ENCODE peak calls at places on chromosomes 4 and X, in four cellular contexts. W is HCT116, R is K562, P is HepG2. S is an unnamed sample.

GRCh38 chr4:153233761-153234371 is 29.6 kb downstream of the TRIM2 start:
- DNase-seq in R (no peak), P (no peak), W (peak; percentile 78), S (no peak)

GRCh38 chr4:95728145-95728544 is 111.7 kb upstream of the PDHA2 start:
- DNase-seq in R (no peak), W (no peak), P (no peak), S (no peak)

GRCh38 chr4:159240690-159241089 is 137.8 kb downstream of the RAPGEF2 start:
- DNase-seq in W (no peak), P (no peak), R (no peak), S (no peak)

GRCh38 chr4:146308951-146309350 is 94.6 kb downstream of the REELD1 start:
- DNase-seq in P (no peak), W (no peak), R (no peak), S (no peak)

GRCh38 chr4:6608758-6609414 is 31.6 kb upstream of the MRFAP1 start:
- DNase-seq in P (no peak), W (no peak), R (no peak), S (no peak)

GRCh38 chr4:82381235-82381634 is 7.4 kb upstream of the HNRNPD start:
- DNase-seq in W (no peak), P (no peak), R (no peak), S (no peak)

GRCh38 chr4:24260922-24261581 is 323.3 kb downstream of the DHX15 start:
- DNase-seq in P (no peak), R (no peak), W (no peak), S (no peak)

GRCh38 chrX:40099046-40099968 is 1.5 kb upstream of the BCOR start:
- DNase-seq in W (no peak), R (peak; percentile 67), P (no peak), S (no peak)

GRCh38 chr4:121375262-121375661 is 5.6 kb downstream of the QRFPR start:
- DNase-seq in P (no peak), R (no peak), W (no peak), S (no peak)

GRCh38 chr4:39825741-39826231 is 127.8 kb downstream of the UBE2K start:
- DNase-seq in P (no peak), W (no peak), R (no peak), S (no peak)

GRCh38 chr4:137124278-137124932 is 407.9 kb downstream of the PCDH18 start:
- DNase-seq in P (peak; percentile 17), W (peak; percentile 53), R (peak; percentile 2), S (peak; percentile 10)

GRCh38 chr4:8261851-8262535 is 7.6 kb upstream of the HTRA3 start:
- DNase-seq in W (no peak), P (no peak), R (no peak), S (no peak)

GRCh38 chrX:10011261-10011931 is 44.2 kb downstream of the CLDN34 start:
- DNase-seq in R (no peak), P (no peak), W (no peak), S (no peak)

GRCh38 chrX:45903781-45904201 is 641.4 kb downstream of the ZNF674 start:
- DNase-seq in R (no peak), W (no peak), P (no peak), S (no peak)

GRCh38 chr4:178448372-178449040 is 1006.3 kb upstream of the AGA start:
- DNase-seq in W (no peak), R (no peak), P (no peak), S (no peak)

GRCh38 chr4:82371398-82371972 is 2.3 kb downstream of the HNRNPD start:
- DNase-seq in R (peak; percentile 58), W (no peak), P (no peak), S (no peak)

GRCh38 chrX:115178473-115178872 is 10.7 kb upstream of the RBMXL3 start:
- DNase-seq in R (no peak), P (no peak), W (no peak), S (no peak)

GRCh38 chrX:69496143-69496542 is 8.0 kb upstream of the NALF2 start:
- DNase-seq in P (no peak), R (no peak), W (no peak), S (no peak)

GRCh38 chr4:123737156-123737555 is 340.6 kb downstream of the SPRY1 start:
- DNase-seq in P (no peak), W (no peak), R (no peak), S (no peak)
- TF ChIP-seq TCF7L2 in P (no peak), W (no peak), R (no peak), S (no peak)

GRCh38 chrX:129762448-129762847 is 17.3 kb upstream of the SASH3 start:
- DNase-seq in P (no peak), W (no peak), R (no peak), S (no peak)

GRCh38 chrX:129760981-129761380 is 18.8 kb upstream of the SASH3 start:
- DNase-seq in R (no peak), W (no peak), P (no peak), S (no peak)

GRCh38 chrX:129759576-129760061 is 20.1 kb upstream of the SASH3 start:
- DNase-seq in R (peak; percentile 38), P (no peak), W (no peak), S (no peak)

GRCh38 chrX:129761596-129761995 is 18.2 kb upstream of the SASH3 start:
- DNase-seq in W (no peak), P (no peak), R (no peak), S (no peak)

DNA sequence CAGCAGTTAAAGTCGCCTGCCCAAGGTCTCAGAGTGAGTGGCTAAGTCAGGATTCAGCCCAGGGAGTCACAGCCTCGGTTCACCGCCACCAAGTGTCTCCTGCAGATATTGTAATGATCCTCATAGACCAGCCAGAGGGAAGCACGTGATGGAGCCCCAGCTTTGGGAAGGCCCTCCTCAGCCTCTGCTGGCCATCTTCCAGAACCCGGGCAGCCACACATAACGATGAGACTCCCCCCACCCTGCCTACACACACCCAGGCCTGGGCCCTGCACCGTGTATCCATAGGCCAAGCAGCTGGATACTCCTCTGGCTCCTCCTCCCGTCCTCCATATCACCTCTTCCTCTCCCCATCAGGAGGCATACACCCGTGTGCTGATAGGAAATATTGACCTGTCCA is 19.6 kb upstream of the SASH3 start:
- DNase-seq in P (no peak), R (no peak), W (no peak), S (no peak)
- H3K4me1 ChIP-seq in P (no peaks in the 10 kb centered on the region), R (peaks cover 17% of the 10 kb centered on the region), W (no peaks in the 10 kb centered on the region), S (peaks cover 4% of the 10 kb centered on the region)

DNA sequence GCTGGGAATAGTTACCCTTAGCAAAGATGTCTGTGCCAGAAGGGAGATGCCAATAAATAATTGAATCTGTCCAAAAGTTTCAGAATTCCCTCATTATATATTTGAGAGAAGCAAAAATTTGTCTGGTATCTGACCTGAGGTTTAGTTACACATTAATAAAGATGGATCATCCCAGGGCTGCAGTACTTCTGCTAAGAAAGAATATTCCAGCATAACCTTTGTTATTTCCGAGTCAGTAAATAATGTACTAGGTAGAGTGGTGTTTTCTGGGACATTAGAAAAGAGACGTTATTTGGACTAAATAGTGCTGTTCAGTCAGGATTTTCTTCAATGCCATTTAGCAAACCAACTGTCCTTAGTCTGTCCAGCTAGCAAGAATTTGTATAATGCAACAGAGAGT is 26.5 kb downstream of the ADD1 start:
- DNase-seq in P (no peak), W (no peak), R (no peak), S (no peak)
- TF ChIP-seq TCF7L2 in P (no peak), W (no peak), R (no peak), S (no peak)

DNA sequence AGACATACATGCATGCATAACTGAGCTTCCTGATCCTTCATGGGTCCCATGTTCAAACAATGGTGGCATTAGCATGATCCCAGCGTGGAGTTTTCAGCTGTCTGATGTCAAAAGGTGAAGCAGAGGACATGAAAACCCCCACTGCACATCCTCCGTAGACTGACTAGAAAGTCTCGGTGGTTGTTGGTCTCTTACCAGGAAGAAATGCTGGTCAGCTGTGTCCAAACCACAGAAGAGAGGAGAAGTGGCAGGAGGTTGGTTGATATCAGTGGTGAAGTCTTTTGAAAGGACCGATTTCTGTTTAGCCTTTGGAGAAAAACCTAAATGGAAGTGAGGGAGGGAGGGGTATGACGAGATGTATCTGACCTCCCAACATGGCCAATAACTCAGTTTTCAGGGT is 201.9 kb downstream of the SPATA18 start:
- DNase-seq in W (no peak), P (no peak), R (no peak), S (no peak)
- H3K4me1 ChIP-seq in W (no peaks in the 10 kb centered on the region), P (no peaks in the 10 kb centered on the region), R (no peaks in the 10 kb centered on the region), S (no peaks in the 10 kb centered on the region)

GRCh38 chrX:73830489-73831414 is 267.8 kb downstream of the CHIC1 start:
- DNase-seq in R (no peak), P (no peak), W (no peak), S (no peak)

GRCh38 chrX:73828080-73828720 is 265.2 kb downstream of the CHIC1 start:
- DNase-seq in P (no peak), R (no peak), W (no peak), S (no peak)

GRCh38 chrX:73829890-73830466 is 267.0 kb downstream of the CHIC1 start:
- DNase-seq in P (no peak), R (no peak), W (no peak), S (no peak)

GRCh38 chrX:73832319-73832718 is 269.3 kb downstream of the CHIC1 start:
- DNase-seq in P (no peak), W (no peak), R (no peak), S (no peak)

GRCh38 chrX:73831500-73831899 is 268.5 kb downstream of the CHIC1 start:
- DNase-seq in W (no peak), P (no peak), R (no peak), S (no peak)
- TF ChIP-seq TCF7L2 in W (no peak), P (no peak), R (no peak), S (no peak)

GRCh38 chrX:72142094-72142843 is 10.6 kb upstream of the RTL5 start:
- DNase-seq in R (no peak), P (no peak), W (no peak), S (no peak)
- H3K4me1 ChIP-seq in R (no peaks in the 10 kb centered on the region), P (no peaks in the 10 kb centered on the region), W (no peaks in the 10 kb centered on the region), S (no peaks in the 10 kb centered on the region)

DNA sequence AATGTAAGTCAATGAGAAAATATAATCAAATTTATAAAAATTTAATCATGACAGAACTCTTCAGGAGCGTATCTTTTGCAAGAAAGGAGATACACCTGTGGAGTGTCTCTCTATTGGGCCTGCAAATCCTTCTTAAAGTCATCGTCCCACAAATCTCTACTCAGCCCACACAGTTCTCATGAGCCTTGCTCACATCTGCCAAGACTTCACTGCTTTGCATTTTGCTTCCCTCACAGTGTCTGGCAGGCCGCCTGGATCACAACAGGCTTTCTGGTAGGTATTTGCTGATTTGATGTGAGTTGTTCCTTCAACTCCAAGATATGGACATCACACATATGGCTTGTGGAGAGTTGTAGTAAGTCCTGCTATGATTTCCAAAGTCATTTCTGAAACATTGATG is 183.1 kb upstream of the ARX start:
- DNase-seq in W (no peak), R (no peak), P (no peak), S (no peak)
- TF ChIP-seq TCF7L2 in W (no peak), R (no peak), P (no peak), S (no peak)

S was measured in Panc1.